ENCODE peak calls at places on chromosomes 11 and 22, in five cellular contexts. X is activated T-helper 1 cell treated with anti-CD3 and anti-CD28 coated beads, Interleukin-2, amount 50 U/mL, for 16 hours; E is stimulated activated effector memory CD8-positive, alpha-beta T cell treated with anti-CD3 and anti-CD28 coated beads, Interleukin-12 subunit alpha, Interleukin-12 subunit beta, amount 100 ng/mL, for 72 hours; U is left cardiac atrium; F is M059J. Q is an unnamed sample.

GRCh38 chr11:128473631-128474030 is 113.7 kb downstream of the ETS1 start:
- DNase-seq in X (no peak), E (no peak), U (no peak), F (no peak), Q (peak; percentile 38)

GRCh38 chr11:31974737-31975136 is 116.1 kb upstream of the RCN1 start:
- DNase-seq in X (no peak), E (no peak), U (no peak), F (peak; percentile 97), Q (no peak)

GRCh38 chr11:45252134-45252856 is 33.8 kb downstream of the SYT13 start:
- DNase-seq in X (no peak), E (peak; percentile 71), U (peak; percentile 66), F (peak; percentile 47), Q (peak; percentile 20)

GRCh38 chr11:75450826-75451783 is 18.1 kb upstream of the KLHL35 start:
- DNase-seq in X (no peak), E (peak; percentile 63), U (no peak), F (no peak), Q (no peak)

GRCh38 chr11:27370374-27370773 is 7.4 kb upstream of the CCDC34 start:
- DNase-seq in X (no peak), E (no peak), U (no peak), F (no peak), Q (no peak)

GRCh38 chr11:1484716-1485503 is 1.7 kb downstream of the MOB2 start:
- DNase-seq in X (no peak), E (no peak), U (peak; percentile 44), F (no peak), Q (no peak)

GRCh38 chr11:95143106-95143681 is 53.5 kb downstream of the ENDOD1 start:
- DNase-seq in X (no peak), E (no peak), U (no peak), F (peak; percentile 36), Q (no peak)

GRCh38 chr11:86247608-86248007 is 3.1 kb downstream of the EED start:
- DNase-seq in X (no peak), E (no peak), U (no peak), F (peak; percentile 38), Q (no peak)

GRCh38 chr22:19984201-19984753 is 32.3 kb downstream of the ARVCF start:
- DNase-seq in X (no peak), E (no peak), U (peak; percentile 53), F (peak; percentile 77), Q (no peak)

GRCh38 chr11:130763087-130763980 is 152.9 kb downstream of the SNX19 start:
- DNase-seq in X (no peak), E (no peak), U (no peak), F (no peak), Q (no peak)

GRCh38 chr11:25734592-25735211 is 597.2 kb upstream of the ANO3 start:
- DNase-seq in X (no peak), E (no peak), U (no peak), F (no peak), Q (no peak)

GRCh38 chr22:46581580-46582244 is 38.5 kb upstream of the GRAMD4 start:
- DNase-seq in X (no peak), E (no peak), U (no peak), F (no peak), Q (no peak)

GRCh38 chr22:37485006-37485713 is 1.0 kb downstream of the MFNG start:
- DNase-seq in X (peak; percentile 39), E (peak; percentile 76), U (peak; percentile 59), F (no peak), Q (peak; percentile 33)

GRCh38 chr11:66727883-66728759 is 895 bp downstream of the SPTBN2 start:
- DNase-seq in X (no peak), E (no peak), U (no peak), F (no peak), Q (no peak)

GRCh38 chr11:66277475-66278391 is at the start of gene CNIH2:
- DNase-seq in X (no peak), E (peak; percentile 66), U (no peak), F (peak; percentile 42), Q (no peak)

GRCh38 chr22:38455063-38455529 is at the start of gene KCNJ4:
- DNase-seq in X (no peak), E (no peak), U (no peak), F (no peak), Q (no peak)

GRCh38 chr11:44969853-44970252 is 19.2 kb upstream of the TP53I11 start:
- DNase-seq in X (no peak), E (no peak), U (no peak), F (no peak), Q (no peak)

GRCh38 chr11:66336234-66337102 is at the start of gene RIN1:
- DNase-seq in X (no peak), E (peak; percentile 87), U (peak; percentile 82), F (peak; percentile 100), Q (no peak)

GRCh38 chr22:38881464-38881871 is 9.5 kb upstream of the CBX6 start:
- DNase-seq in X (no peak), E (no peak), U (peak; percentile 61), F (peak; percentile 42), Q (no peak)

GRCh38 chr22:44120314-44120704 is 60.4 kb upstream of the PARVG start:
- DNase-seq in X (no peak), E (no peak), U (no peak), F (no peak), Q (no peak)

GRCh38 chr22:39068033-39068785 is 8.9 kb upstream of the APOBEC3G start:
- DNase-seq in X (no peak), E (no peak), U (no peak), F (peak; percentile 75), Q (no peak)

GRCh38 chr22:49063040-49063329 is 764.7 kb downstream of the BRD1 start:
- DNase-seq in X (no peak), E (no peak), U (no peak), F (no peak), Q (no peak)

GRCh38 chr22:35432226-35432905 is 32.4 kb downstream of the MCM5 start:
- DNase-seq in X (no peak), E (no peak), U (no peak), F (no peak), Q (no peak)

GRCh38 chr11:128494418-128495332 is 92.7 kb downstream of the ETS1 start:
- DNase-seq in X (no peak), E (peak; percentile 71), U (no peak), F (no peak), Q (no peak)

GRCh38 chr11:8587915-8588314 is 6.1 kb downstream of the STK33 start:
- DNase-seq in X (no peak), E (no peak), U (no peak), F (no peak), Q (no peak)

GRCh38 chr22:44723801-44724200 is 21.8 kb downstream of the PRR5 start:
- DNase-seq in X (no peak), E (no peak), U (no peak), F (peak; percentile 21), Q (no peak)

GRCh38 chr22:46373166-46373565 is 37.7 kb downstream of the TRMU start:
- DNase-seq in X (no peak), E (no peak), U (no peak), F (no peak), Q (no peak)

GRCh38 chr11:87180743-87181142 is 143.0 kb downstream of the TMEM135 start:
- DNase-seq in X (no peak), E (no peak), U (no peak), F (peak; percentile 67), Q (no peak)

GRCh38 chr11:464316-464715 is 14.2 kb downstream of the PTDSS2 start:
- DNase-seq in X (no peak), E (no peak), U (no peak), F (no peak), Q (no peak)

GRCh38 chr22:25658641-25659040 is 83.3 kb upstream of the MYO18B start:
- DNase-seq in X (no peak), E (no peak), U (peak; percentile 24), F (no peak), Q (no peak)

GRCh38 chr11:77130763-77131513 is 2.9 kb downstream of the MYO7A start:
- DNase-seq in X (no peak), E (no peak), U (peak; percentile 44), F (peak; percentile 60), Q (no peak)

GRCh38 chr22:19213001-19213400 is 34.5 kb upstream of the SLC25A1 start:
- DNase-seq in X (no peak), E (no peak), U (no peak), F (no peak), Q (no peak)

GRCh38 chr11:130179396-130180306 is 20.1 kb downstream of the ST14 start:
- DNase-seq in X (no peak), E (no peak), U (no peak), F (no peak), Q (no peak)

GRCh38 chr22:27299181-27300085 is 502.1 kb downstream of the MN1 start:
- DNase-seq in X (no peak), E (no peak), U (no peak), F (peak; percentile 39), Q (no peak)

Q was measured in memory B cell.